ENCODE peak calls at places on chromosomes 13 and 19, in five cellular contexts. One of them, this sample, is unnamed.

GRCh38 chr13:101393140-101393539 is 23.2 kb downstream of the NALCN start:
- DNase-seq in cardiac muscle cell: no peak
- DNase-seq in lung: no peak
- DNase-seq in fibroblast of lung: no peak
- DNase-seq in fibroblast of mammary gland: no peak
- DNase-seq in this sample: no peak

GRCh38 chr19:7806234-7806633 is 23.8 kb upstream of the EVI5L start:
- DNase-seq in cardiac muscle cell: no peak
- DNase-seq in lung: no peak
- DNase-seq in fibroblast of lung: no peak
- DNase-seq in fibroblast of mammary gland: no peak
- DNase-seq in this sample: no peak

GRCh38 chr13:105159794-105160193 is 1375.7 kb downstream of the EFNB2 start:
- DNase-seq in cardiac muscle cell: no peak
- DNase-seq in lung: no peak
- DNase-seq in fibroblast of lung: no peak
- DNase-seq in fibroblast of mammary gland: no peak
- DNase-seq in this sample: no peak

GRCh38 chr13:36834299-36834698 is 15.3 kb downstream of the RFXAP start:
- DNase-seq in cardiac muscle cell: no peak
- DNase-seq in lung: no peak
- DNase-seq in fibroblast of lung: no peak
- DNase-seq in fibroblast of mammary gland: peak
- DNase-seq in this sample: no peak

GRCh38 chr13:80235131-80235530 is 105.8 kb downstream of the SPRY2 start:
- DNase-seq in cardiac muscle cell: peak
- DNase-seq in lung: no peak
- DNase-seq in fibroblast of lung: peak
- DNase-seq in fibroblast of mammary gland: no peak
- DNase-seq in this sample: no peak

GRCh38 chr13:26601669-26602068 is 44.2 kb downstream of the WASF3 start:
- DNase-seq in cardiac muscle cell: peak
- DNase-seq in lung: no peak
- DNase-seq in fibroblast of lung: peak
- DNase-seq in fibroblast of mammary gland: peak
- DNase-seq in this sample: peak

GRCh38 chr19:47798904-47799266 is 5.5 kb downstream of the TPRX1 start:
- DNase-seq in cardiac muscle cell: no peak
- DNase-seq in lung: no peak
- DNase-seq in fibroblast of lung: no peak
- DNase-seq in fibroblast of mammary gland: no peak
- DNase-seq in this sample: no peak

GRCh38 chr13:26688286-26688685 is 72.3 kb downstream of the GPR12 start:
- DNase-seq in cardiac muscle cell: no peak
- DNase-seq in lung: no peak
- DNase-seq in fibroblast of lung: no peak
- DNase-seq in fibroblast of mammary gland: no peak
- DNase-seq in this sample: no peak

GRCh38 chr13:38657191-38657590 is 29.7 kb upstream of the FREM2 start:
- DNase-seq in cardiac muscle cell: peak
- DNase-seq in lung: no peak
- DNase-seq in fibroblast of lung: peak
- DNase-seq in fibroblast of mammary gland: peak
- DNase-seq in this sample: no peak

GRCh38 chr13:80379245-80379644 is 38.3 kb upstream of the SPRY2 start:
- DNase-seq in cardiac muscle cell: peak
- DNase-seq in lung: no peak
- DNase-seq in fibroblast of lung: peak
- DNase-seq in fibroblast of mammary gland: peak
- DNase-seq in this sample: no peak

GRCh38 chr19:29774126-29774525 is 37.7 kb upstream of the CCNE1 start:
- DNase-seq in cardiac muscle cell: no peak
- DNase-seq in lung: no peak
- DNase-seq in fibroblast of lung: no peak
- DNase-seq in fibroblast of mammary gland: no peak
- DNase-seq in this sample: no peak

GRCh38 chr13:98856983-98857382 is 104.5 kb upstream of the SLC15A1 start:
- DNase-seq in cardiac muscle cell: no peak
- DNase-seq in lung: no peak
- DNase-seq in fibroblast of lung: no peak
- DNase-seq in fibroblast of mammary gland: no peak
- DNase-seq in this sample: no peak

GRCh38 chr13:20064128-20064527 is 96.7 kb downstream of the GJA3 start:
- DNase-seq in cardiac muscle cell: peak
- DNase-seq in lung: no peak
- DNase-seq in fibroblast of lung: peak
- DNase-seq in fibroblast of mammary gland: peak
- DNase-seq in this sample: no peak

GRCh38 chr13:110130431-110130830 is 176.5 kb downstream of the COL4A1 start:
- DNase-seq in cardiac muscle cell: no peak
- DNase-seq in lung: no peak
- DNase-seq in fibroblast of lung: no peak
- DNase-seq in fibroblast of mammary gland: no peak
- DNase-seq in this sample: no peak

GRCh38 chr19:40357655-40358054 is 9.2 kb downstream of the PLD3 start:
- DNase-seq in cardiac muscle cell: no peak
- DNase-seq in lung: no peak
- DNase-seq in fibroblast of lung: no peak
- DNase-seq in fibroblast of mammary gland: no peak
- DNase-seq in this sample: no peak

GRCh38 chr19:15423130-15423529 is 4.3 kb upstream of the AKAP8L start:
- DNase-seq in cardiac muscle cell: no peak
- DNase-seq in lung: no peak
- DNase-seq in fibroblast of lung: no peak
- DNase-seq in fibroblast of mammary gland: no peak
- DNase-seq in this sample: no peak

GRCh38 chr13:46603165-46603603 is 50.2 kb downstream of the LRCH1 start:
- DNase-seq in cardiac muscle cell: peak
- DNase-seq in lung: no peak
- DNase-seq in fibroblast of lung: no peak
- DNase-seq in fibroblast of mammary gland: peak
- DNase-seq in this sample: no peak
- TF ChIP-seq CTCF in cardiac muscle cell: peak
- TF ChIP-seq CTCF in lung: no peak
- TF ChIP-seq CTCF in fibroblast of lung: peak
- TF ChIP-seq CTCF in fibroblast of mammary gland: peak
- TF ChIP-seq CTCF in this sample: peak

GRCh38 chr19:42315024-42315423 is 1.9 kb downstream of the TMEM145 start:
- DNase-seq in cardiac muscle cell: no peak
- DNase-seq in lung: no peak
- DNase-seq in fibroblast of lung: no peak
- DNase-seq in fibroblast of mammary gland: no peak
- DNase-seq in this sample: no peak

GRCh38 chr19:42312370-42312769 is 739 bp upstream of the TMEM145 start:
- DNase-seq in cardiac muscle cell: no peak
- DNase-seq in lung: no peak
- DNase-seq in fibroblast of lung: no peak
- DNase-seq in fibroblast of mammary gland: no peak
- DNase-seq in this sample: no peak

GRCh38 chr19:42313840-42314755 is 989 bp downstream of the TMEM145 start:
- DNase-seq in cardiac muscle cell: no peak
- DNase-seq in lung: no peak
- DNase-seq in fibroblast of lung: no peak
- DNase-seq in fibroblast of mammary gland: no peak
- DNase-seq in this sample: no peak

GRCh38 chr19:42311612-42312160 is 1.4 kb upstream of the TMEM145 start:
- DNase-seq in cardiac muscle cell: no peak
- DNase-seq in lung: no peak
- DNase-seq in fibroblast of lung: no peak
- DNase-seq in fibroblast of mammary gland: no peak
- DNase-seq in this sample: no peak

GRCh38 chr19:42313096-42313839 is at the start of gene TMEM145:
- DNase-seq in cardiac muscle cell: peak
- DNase-seq in lung: no peak
- DNase-seq in fibroblast of lung: peak
- DNase-seq in fibroblast of mammary gland: peak
- DNase-seq in this sample: peak
- TF ChIP-seq CTCF in cardiac muscle cell: peak
- TF ChIP-seq CTCF in lung: no peak
- TF ChIP-seq CTCF in fibroblast of lung: no peak
- TF ChIP-seq CTCF in fibroblast of mammary gland: no peak
- TF ChIP-seq CTCF in this sample: peak

GRCh38 chr19:6271251-6271650 is 8.5 kb downstream of the MLLT1 start:
- DNase-seq in cardiac muscle cell: no peak
- DNase-seq in lung: no peak
- DNase-seq in fibroblast of lung: peak
- DNase-seq in fibroblast of mammary gland: peak
- DNase-seq in this sample: no peak
- TF ChIP-seq CTCF in cardiac muscle cell: peak
- TF ChIP-seq CTCF in lung: no peak
- TF ChIP-seq CTCF in fibroblast of lung: peak
- TF ChIP-seq CTCF in fibroblast of mammary gland: peak
- TF ChIP-seq CTCF in this sample: no peak

GRCh38 chr19:2543463-2544442 is 67.8 kb downstream of the GADD45B start:
- DNase-seq in cardiac muscle cell: peak
- DNase-seq in lung: peak
- DNase-seq in fibroblast of lung: peak
- DNase-seq in fibroblast of mammary gland: peak
- DNase-seq in this sample: peak
- TF ChIP-seq CTCF in cardiac muscle cell: peak
- TF ChIP-seq CTCF in lung: no peak
- TF ChIP-seq CTCF in fibroblast of lung: no peak
- TF ChIP-seq CTCF in fibroblast of mammary gland: peak
- TF ChIP-seq CTCF in this sample: no peak

GRCh38 chr19:50832666-50833065 is 708 bp downstream of the KLK15 start:
- DNase-seq in cardiac muscle cell: no peak
- DNase-seq in lung: no peak
- DNase-seq in fibroblast of lung: no peak
- DNase-seq in fibroblast of mammary gland: no peak
- DNase-seq in this sample: no peak

GRCh38 chr19:50830266-50831025 is 2.9 kb downstream of the KLK15 start:
- DNase-seq in cardiac muscle cell: no peak
- DNase-seq in lung: no peak
- DNase-seq in fibroblast of lung: no peak
- DNase-seq in fibroblast of mammary gland: no peak
- DNase-seq in this sample: no peak

GRCh38 chr19:50829801-50830200 is 3.6 kb downstream of the KLK15 start:
- DNase-seq in cardiac muscle cell: no peak
- DNase-seq in lung: no peak
- DNase-seq in fibroblast of lung: no peak
- DNase-seq in fibroblast of mammary gland: no peak
- DNase-seq in this sample: no peak

GRCh38 chr19:50833117-50833801 is at the start of gene KLK15:
- DNase-seq in cardiac muscle cell: no peak
- DNase-seq in lung: no peak
- DNase-seq in fibroblast of lung: no peak
- DNase-seq in fibroblast of mammary gland: no peak
- DNase-seq in this sample: no peak

DNA sequence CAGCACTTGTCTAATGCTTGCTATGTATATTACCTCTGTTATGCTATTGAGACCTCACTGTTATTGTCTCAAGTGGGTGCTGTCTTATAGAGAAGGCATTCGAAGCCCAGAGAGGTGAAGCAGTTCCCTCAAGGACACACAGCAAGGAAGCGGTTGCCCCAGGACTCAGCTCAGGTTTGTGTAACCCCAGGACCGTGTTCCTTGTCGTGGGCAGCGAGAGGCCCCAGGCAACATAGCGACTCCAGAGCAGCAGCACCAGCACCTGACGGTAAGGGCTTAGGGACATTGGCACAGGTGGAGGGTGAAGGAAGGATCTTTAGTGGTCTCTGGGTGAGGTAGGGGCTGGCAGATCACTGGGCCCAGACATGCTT is 2.4 kb downstream of the KLK15 start:
- DNase-seq in cardiac muscle cell: no peak
- DNase-seq in lung: no peak
- DNase-seq in fibroblast of lung: no peak
- DNase-seq in fibroblast of mammary gland: no peak
- DNase-seq in this sample: no peak
- TF ChIP-seq CTCF in cardiac muscle cell: no peak
- TF ChIP-seq CTCF in lung: no peak
- TF ChIP-seq CTCF in fibroblast of lung: no peak
- TF ChIP-seq CTCF in fibroblast of mammary gland: no peak
- TF ChIP-seq CTCF in this sample: no peak